ENCODE peak calls at places on chromosomes 1 and 21, in six cellular contexts. E, R, D, B, Y and V are unnamed samples.

GRCh38 chr1:214208525-214208924 is 72.4 kb upstream of the SMYD2 start:
- DNase-seq in E (no peak), R (no peak), D (no peak), B (no peak), Y (no peak), V (no peak)

GRCh38 chr1:114342376-114342775 is 168.6 kb downstream of the TRIM33 start:
- DNase-seq in B (no peak), R (no peak), E (no peak), D (no peak), Y (no peak), V (no peak)

GRCh38 chr1:217311766-217312165 is 319.1 kb downstream of the GPATCH2 start:
- DNase-seq in R (no peak), Y (peak; percentile 9), E (peak; percentile 20), B (peak; percentile 11), D (no peak), V (no peak)

GRCh38 chr1:182473553-182473952 is 23.6 kb downstream of the RGSL1 start:
- DNase-seq in D (no peak), Y (no peak), R (no peak), E (no peak), B (no peak), V (no peak)

GRCh38 chr1:180640531-180640949 is 8.7 kb downstream of the XPR1 start:
- DNase-seq in D (no peak), Y (no peak), R (peak; percentile 45), B (no peak), E (no peak), V (no peak)

GRCh38 chr21:34974162-34974981 is 74.7 kb downstream of the RUNX1 start:
- DNase-seq in R (no peak), Y (no peak), D (peak; percentile 73), E (peak; percentile 71), B (no peak), V (peak; percentile 46)

GRCh38 chr1:100443739-100444571 is 91.6 kb downstream of the CDC14A start:
- DNase-seq in B (no peak), Y (no peak), R (no peak), D (peak; percentile 42), E (peak; percentile 86), V (no peak)

GRCh38 chr1:55362558-55362957 is 147.4 kb upstream of the USP24 start:
- DNase-seq in D (no peak), R (no peak), E (peak; percentile 85), Y (no peak), B (no peak), V (no peak)

GRCh38 chr1:229025576-229025975 is 245.3 kb upstream of the RAB4A start:
- DNase-seq in B (no peak), E (no peak), R (no peak), D (no peak), Y (no peak), V (no peak)

GRCh38 chr1:100485855-100486258 is 52.1 kb upstream of the GPR88 start:
- DNase-seq in E (no peak), B (no peak), Y (no peak), R (no peak), D (no peak), V (peak; percentile 94)

GRCh38 chr1:25037174-25038074 is 107.3 kb upstream of the RUNX3 start:
- DNase-seq in E (peak; percentile 13), R (peak; percentile 79), D (no peak), Y (peak; percentile 78), B (peak; percentile 54), V (peak; percentile 41)

GRCh38 chr1:210347112-210347511 is 18.4 kb downstream of the HHAT start:
- DNase-seq in R (no peak), Y (no peak), E (no peak), D (no peak), B (peak; percentile 15), V (no peak)

GRCh38 chr1:21631944-21632887 is 36.9 kb downstream of the RAP1GAP start:
- DNase-seq in D (no peak), R (peak; percentile 93), E (no peak), B (peak; percentile 37), Y (peak; percentile 66), V (peak; percentile 52)

GRCh38 chr1:200867018-200867811 is 5.6 kb upstream of the GPR25 start:
- DNase-seq in Y (no peak), E (peak; percentile 61), B (no peak), D (no peak), R (no peak), V (no peak)

GRCh38 chr1:161068306-161069200 is 1.1 kb downstream of the ARHGAP30 start:
- DNase-seq in E (no peak), R (peak; percentile 62), D (peak; percentile 86), B (no peak), Y (no peak), V (no peak)

GRCh38 chr1:8004803-8005573 is 21.1 kb downstream of the ERRFI1 start:
- DNase-seq in D (no peak), E (peak; percentile 98), Y (peak; percentile 48), R (peak; percentile 84), B (peak; percentile 95), V (peak; percentile 89)

GRCh38 chr1:65489481-65489880 is 69.0 kb downstream of the LEPR start:
- DNase-seq in B (no peak), D (no peak), R (no peak), Y (no peak), E (no peak), V (no peak)

GRCh38 chr1:199854681-199855321 is 172.7 kb upstream of the NR5A2 start:
- DNase-seq in R (no peak), D (no peak), Y (no peak), E (no peak), B (peak; percentile 18), V (no peak)

GRCh38 chr1:53066433-53066832 is 4.4 kb downstream of the PODN start:
- DNase-seq in E (peak; percentile 25), R (no peak), Y (peak; percentile 32), D (no peak), B (no peak), V (no peak)

GRCh38 chr1:93588206-93588605 is 93.4 kb downstream of the BCAR3 start:
- DNase-seq in B (no peak), R (no peak), E (peak; percentile 54), D (no peak), Y (no peak), V (no peak)

GRCh38 chr1:18955116-18955441 is 1.4 kb downstream of the IFFO2 start:
- DNase-seq in B (no peak), E (no peak), R (no peak), D (no peak), Y (no peak), V (no peak)

GRCh38 chr1:18957136-18957521 is 653 bp upstream of the IFFO2 start:
- DNase-seq in R (no peak), Y (peak; percentile 70), B (no peak), E (no peak), D (no peak), V (no peak)

GRCh38 chr1:18956189-18957135 is at the start of gene IFFO2:
- DNase-seq in D (peak; percentile 34), E (peak; percentile 90), B (peak; percentile 87), R (peak; percentile 100), Y (peak; percentile 100), V (peak; percentile 85)

GRCh38 chr1:18954270-18955071 is 2.0 kb downstream of the IFFO2 start:
- DNase-seq in Y (no peak), B (no peak), D (no peak), R (no peak), E (no peak), V (no peak)

DNA sequence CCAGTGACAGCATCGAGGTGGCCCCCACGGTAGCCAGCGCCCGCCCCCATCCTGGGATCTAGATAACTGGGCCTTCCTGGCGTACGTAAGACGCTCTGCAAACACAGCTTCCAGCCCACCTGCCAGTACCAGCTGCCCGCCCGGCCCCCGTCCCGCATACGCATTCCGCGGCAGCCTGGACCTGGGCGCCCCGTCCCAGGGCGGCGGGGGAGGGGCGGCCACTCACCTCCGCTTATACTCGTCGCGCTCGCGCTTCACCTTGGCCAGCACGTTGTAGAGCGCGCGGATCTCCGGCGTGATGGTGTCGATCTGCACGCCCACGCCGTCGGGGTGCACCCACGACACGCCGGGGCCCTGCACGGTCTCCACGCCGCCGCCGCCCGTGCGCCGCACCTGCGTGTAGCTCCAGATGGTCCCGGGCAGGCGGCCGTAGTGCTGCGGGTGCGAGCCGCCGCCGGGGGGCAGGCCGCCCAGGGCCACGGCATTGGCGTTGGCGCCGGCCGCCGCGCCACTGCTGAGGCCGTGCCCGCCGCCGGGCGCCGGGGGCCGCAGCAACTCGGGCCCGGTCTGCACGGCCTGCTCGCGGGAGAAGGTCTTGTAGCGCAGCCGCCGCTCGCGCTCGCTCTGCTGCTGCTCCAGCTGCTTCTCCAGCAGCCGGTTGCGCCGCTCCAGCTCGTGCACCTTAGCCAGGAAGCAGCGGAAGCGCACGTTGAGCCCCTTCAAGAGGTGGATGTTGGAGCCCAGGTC is 861 bp downstream of the IFFO2 start:
- DNase-seq in D (no peak), R (peak; percentile 47), B (no peak), Y (peak; percentile 80), E (no peak), V (no peak)
- TF ChIP-seq SMC3 in D (no peak), R (no peak), B (peak; percentile 18), Y (no peak), E (peak; percentile 2), V (no peak)

DNA sequence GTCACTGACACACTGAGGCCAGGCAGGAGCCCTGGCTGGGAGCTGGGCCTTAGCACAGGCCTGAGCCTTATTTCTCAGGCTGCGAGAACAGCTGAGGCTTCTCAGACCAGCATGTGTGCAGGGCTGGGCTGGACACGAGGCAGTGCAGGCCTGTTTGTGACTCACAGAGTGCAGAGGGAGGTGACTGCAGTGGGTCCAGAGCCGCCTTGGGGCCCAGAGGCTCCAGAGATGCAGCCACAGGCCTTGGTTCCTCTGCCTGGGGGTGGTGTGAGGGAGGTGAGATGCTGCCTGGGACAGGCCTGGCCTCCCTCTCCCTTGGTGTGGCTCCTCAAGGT is 61.2 kb upstream of the ETV3 start:
- DNase-seq in E (peak; percentile 19), B (no peak), D (no peak), Y (no peak), R (no peak), V (no peak)
- TF ChIP-seq SMC3 in E (no peak), B (no peak), D (no peak), Y (no peak), R (no peak), V (no peak)

DNA sequence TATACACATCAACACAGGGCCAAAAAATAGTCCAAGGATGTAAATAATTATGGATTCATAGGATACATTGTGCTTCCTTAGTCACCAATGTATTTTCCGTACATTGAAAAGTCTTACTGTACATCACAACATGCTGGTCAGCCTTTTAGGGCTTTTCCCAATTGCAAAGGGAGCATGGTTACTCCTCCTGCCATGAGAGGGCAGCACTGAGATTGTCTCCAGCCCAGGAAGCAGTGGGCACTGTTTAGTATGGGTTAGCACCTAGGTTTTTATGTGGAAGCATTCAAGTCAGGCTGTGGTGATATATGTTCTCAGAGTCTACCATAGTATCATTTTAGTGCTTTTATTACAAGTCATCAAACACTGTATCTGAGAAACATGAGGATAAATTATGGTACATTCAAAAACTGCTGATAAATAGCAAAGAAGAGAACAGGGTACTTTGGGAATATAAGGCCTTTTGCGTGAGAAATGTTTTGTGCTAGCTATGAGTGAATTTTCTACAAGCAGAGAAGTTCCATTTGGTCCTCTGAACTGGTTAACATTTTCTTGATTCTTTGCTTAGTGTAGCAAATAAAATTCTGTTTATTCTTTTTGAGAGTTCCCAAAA is 34.0 kb downstream of the ST6GALNAC5 start:
- DNase-seq in R (peak; percentile 44), Y (peak; percentile 27), D (peak; percentile 9), B (peak; percentile 43), E (peak; percentile 58), V (peak; percentile 46)
- TF ChIP-seq SMC3 in R (peak; percentile 44), Y (peak; percentile 58), D (peak; percentile 75), B (peak; percentile 45), E (peak; percentile 69), V (peak; percentile 71)

GRCh38 chr1:223037845-223038244 is 105.2 kb downstream of the TLR5 start:
- DNase-seq in D (no peak), Y (no peak), E (no peak), B (no peak), R (no peak), V (no peak)
- TF ChIP-seq SMC3 in D (no peak), Y (no peak), E (no peak), B (no peak), R (no peak), V (no peak)